ENCODE peak calls at places on chromosomes 5 and 9, in six cellular contexts. D is Peyer's patch, X is A549, T is IMR-90, U is breast epithelium, A is right lobe of liver. Q is an unnamed sample.

GRCh38 chr5:172533399-172534228 is 79.3 kb upstream of the SH3PXD2B start:
- DNase-seq in D (peak), X (no peak), T (no peak), U (no peak), A (no peak), Q (no peak)

GRCh38 chr9:7177383-7177782 is 419.6 kb downstream of the KDM4C start:
- DNase-seq in D (no peak), X (no peak), T (no peak), U (no peak), A (no peak), Q (no peak)

GRCh38 chr5:72477644-72478043 is 29.6 kb downstream of the ZNF366 start:
- DNase-seq in D (no peak), X (no peak), T (peak), U (no peak), A (no peak), Q (no peak)

GRCh38 chr5:96573513-96573894 is 88.7 kb upstream of the CAST start:
- DNase-seq in D (no peak), X (no peak), T (no peak), U (no peak), A (no peak), Q (no peak)

GRCh38 chr5:77627869-77628674 is 10.4 kb downstream of the OTP start:
- DNase-seq in D (no peak), X (no peak), T (no peak), U (no peak), A (no peak), Q (no peak)

GRCh38 chr9:21023861-21024260 is 7.6 kb downstream of the HACD4 start:
- DNase-seq in D (no peak), X (no peak), T (no peak), U (no peak), A (no peak), Q (no peak)

GRCh38 chr9:83396348-83396747 is 141.9 kb downstream of the FRMD3 start:
- DNase-seq in D (no peak), X (peak), T (no peak), U (no peak), A (no peak), Q (no peak)

GRCh38 chr5:1487079-1487764 is 36.5 kb downstream of the LPCAT1 start:
- DNase-seq in D (no peak), X (no peak), T (no peak), U (no peak), A (no peak), Q (no peak)

GRCh38 chr5:71830626-71831539 is 111.8 kb downstream of the CARTPT start:
- DNase-seq in D (peak), X (peak), T (peak), U (no peak), A (no peak), Q (peak)

GRCh38 chr9:35557330-35557729 is 47.7 kb upstream of the TESK1 start:
- DNase-seq in D (no peak), X (no peak), T (no peak), U (no peak), A (no peak), Q (no peak)

GRCh38 chr9:111759762-111760639 is 34.7 kb downstream of the SHOC1 start:
- DNase-seq in D (peak), X (peak), T (peak), U (no peak), A (no peak), Q (peak)

GRCh38 chr5:43631182-43631910 is 28.4 kb downstream of the NNT start:
- DNase-seq in D (peak), X (peak), T (peak), U (no peak), A (peak), Q (peak)

GRCh38 chr9:69671291-69671903 is 774 bp downstream of the APBA1 start:
- DNase-seq in D (no peak), X (no peak), T (no peak), U (no peak), A (no peak), Q (no peak)

GRCh38 chr5:82922086-82922734 is 155.0 kb downstream of the TMEM167A start:
- DNase-seq in D (no peak), X (no peak), T (no peak), U (no peak), A (no peak), Q (no peak)

GRCh38 chr5:176577312-176578176 is 28.4 kb downstream of the CDHR2 start:
- DNase-seq in D (no peak), X (no peak), T (no peak), U (no peak), A (no peak), Q (no peak)

GRCh38 chr9:103734471-103734870 is 359.6 kb upstream of the SMC2 start:
- DNase-seq in D (no peak), X (no peak), T (no peak), U (no peak), A (no peak), Q (no peak)

GRCh38 chr5:155008669-155009068 is 4.9 kb upstream of the KIF4B start:
- DNase-seq in D (no peak), X (no peak), T (no peak), U (no peak), A (no peak), Q (no peak)

GRCh38 chr5:172505403-172505759 is 51.1 kb upstream of the SH3PXD2B start:
- DNase-seq in D (peak), X (no peak), T (no peak), U (no peak), A (no peak), Q (no peak)

GRCh38 chr5:14243768-14244167 is 100.6 kb downstream of the TRIO start:
- DNase-seq in D (no peak), X (no peak), T (no peak), U (no peak), A (no peak), Q (no peak)

GRCh38 chr9:137454145-137454505 is 5.0 kb downstream of the NSMF start:
- DNase-seq in D (peak), X (no peak), T (no peak), U (no peak), A (peak), Q (no peak)

GRCh38 chr9:89802809-89803355 is 198.1 kb downstream of the GADD45G start:
- DNase-seq in D (no peak), X (no peak), T (no peak), U (peak), A (no peak), Q (no peak)

GRCh38 chr9:32378496-32378895 is 5.9 kb upstream of the ACO1 start:
- DNase-seq in D (peak), X (peak), T (peak), U (no peak), A (no peak), Q (no peak)

GRCh38 chr5:176712546-176713297 is 65.4 kb downstream of the TSPAN17 start:
- DNase-seq in D (no peak), X (no peak), T (no peak), U (no peak), A (no peak), Q (no peak)

GRCh38 chr5:107937710-107938355 is 267.1 kb upstream of the EFNA5 start:
- DNase-seq in D (no peak), X (no peak), T (no peak), U (no peak), A (no peak), Q (no peak)

GRCh38 chr5:107558951-107559350 is 111.8 kb downstream of the EFNA5 start:
- DNase-seq in D (no peak), X (no peak), T (no peak), U (no peak), A (no peak), Q (no peak)

GRCh38 chr5:98516701-98517100 is 256.8 kb upstream of the RGMB start:
- DNase-seq in D (no peak), X (no peak), T (no peak), U (no peak), A (no peak), Q (no peak)

GRCh38 chr5:181243020-181243520 is 636 bp downstream of the RACK1 start:
- DNase-seq in D (no peak), X (no peak), T (no peak), U (no peak), A (no peak), Q (no peak)

GRCh38 chr5:127697894-127698600 is 5.1 kb upstream of the CCDC192 start:
- DNase-seq in D (peak), X (peak), T (peak), U (no peak), A (no peak), Q (no peak)

GRCh38 chr9:74025402-74025894 is 471.7 kb upstream of the RORB start:
- DNase-seq in D (no peak), X (peak), T (no peak), U (no peak), A (no peak), Q (no peak)

GRCh38 chr5:61162010-61162831 is at the start of gene SMIM15:
- DNase-seq in D (peak), X (peak), T (peak), U (peak), A (peak), Q (peak)
- TF ChIP-seq POLR2A in D (peak), X (peak), T (peak), U (peak), A (peak), Q (peak)

DNA sequence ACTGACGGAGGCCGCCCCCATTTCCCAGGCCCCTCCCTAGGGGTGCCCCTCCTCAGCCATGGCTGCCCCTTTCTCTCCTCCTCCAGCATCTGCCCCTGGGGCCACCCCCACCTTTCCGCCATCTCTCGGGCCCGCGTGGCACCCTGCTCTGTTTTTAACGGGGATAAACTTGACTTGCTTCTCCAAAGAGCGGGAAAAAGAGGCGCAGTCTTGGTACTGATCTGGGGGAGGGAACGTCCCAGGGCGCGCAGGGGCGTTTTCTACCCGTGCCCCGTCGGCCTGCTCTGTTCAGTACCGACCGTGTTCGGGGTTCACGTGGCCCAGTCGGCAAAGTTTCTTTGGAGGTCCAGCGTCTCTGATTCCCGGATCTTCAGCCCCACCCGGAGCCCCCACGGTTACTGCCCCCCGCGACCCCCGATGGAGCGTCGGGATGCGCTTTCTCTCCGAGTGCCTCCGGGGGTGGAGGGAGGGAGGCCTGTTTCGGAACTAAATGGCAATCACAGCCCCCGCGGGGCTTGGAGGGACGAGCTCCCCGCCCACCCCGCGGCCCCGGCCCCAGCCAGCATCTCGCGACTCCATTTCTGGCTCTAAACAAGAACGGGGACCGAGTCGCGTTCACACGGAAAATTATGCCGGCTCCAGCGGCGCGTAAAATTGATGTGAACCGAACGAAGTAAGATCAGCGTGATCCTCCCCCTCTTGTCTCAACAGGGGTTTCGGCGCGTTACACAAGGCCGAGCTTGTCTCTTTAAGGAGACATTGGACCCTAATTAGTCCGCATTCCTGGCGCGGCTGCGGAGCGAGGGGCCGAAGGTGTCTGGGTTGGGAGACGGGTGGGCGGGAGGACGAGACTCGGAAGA is 1.1 kb upstream of the TLE4 start:
- DNase-seq in D (peak), X (peak), T (peak), U (peak), A (peak), Q (peak)
- TF ChIP-seq POLR2A in D (no peak), X (peak), T (no peak), U (no peak), A (no peak), Q (peak)

GRCh38 chr5:140696891-140697492 is 3.3 kb upstream of the ZMAT2 start:
- DNase-seq in D (no peak), X (no peak), T (no peak), U (no peak), A (no peak), Q (no peak)

DNA sequence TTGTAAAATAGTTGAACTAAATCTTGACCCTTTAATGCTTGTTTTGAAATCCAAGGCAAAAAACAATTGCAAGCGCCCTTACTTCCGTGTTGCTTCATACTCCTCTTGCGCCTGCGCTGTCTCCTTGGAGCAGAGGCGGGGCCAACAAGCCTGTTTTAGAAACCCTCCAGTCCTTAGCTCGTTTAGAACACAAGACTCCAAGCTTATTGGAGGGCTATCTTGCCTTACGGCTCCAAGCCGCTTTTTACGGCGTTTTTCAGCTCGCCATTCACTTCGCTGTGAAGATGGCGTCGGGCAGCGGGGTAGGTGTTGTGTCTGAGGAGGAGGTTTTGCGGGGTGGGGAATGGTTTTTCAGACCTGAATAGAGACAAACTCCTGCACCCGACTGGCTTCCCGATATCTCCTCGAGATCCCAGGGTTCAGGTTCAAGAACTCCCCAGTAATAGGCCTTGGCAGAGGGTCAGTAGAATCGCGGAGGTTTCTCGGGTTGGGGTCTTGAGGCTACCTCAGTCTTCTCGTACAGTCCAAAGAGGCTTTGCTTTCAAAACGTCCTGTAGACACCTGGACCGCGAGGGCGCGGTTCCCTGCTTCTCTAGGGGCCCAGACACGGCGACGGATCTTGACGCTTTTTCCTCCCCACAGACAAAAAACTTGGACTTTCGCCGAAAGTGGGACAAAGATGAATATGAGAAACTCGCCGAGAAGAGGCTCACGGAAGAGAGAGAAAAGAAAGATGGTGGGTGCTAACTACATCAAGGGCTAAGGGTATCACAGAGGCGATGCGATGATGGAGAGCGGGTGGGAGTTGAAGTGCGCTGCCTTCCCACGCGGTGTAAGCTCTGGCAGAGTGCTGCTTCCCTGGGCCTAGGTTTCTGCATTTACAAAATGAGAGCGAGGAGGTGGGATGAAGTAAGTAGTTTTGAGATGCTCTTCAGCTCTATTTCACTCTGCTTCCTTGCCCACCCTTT is at the start of gene ZMAT2:
- DNase-seq in D (peak), X (peak), T (peak), U (peak), A (peak), Q (peak)
- TF ChIP-seq POLR2A in D (peak), X (peak), T (peak), U (peak), A (peak), Q (peak)

DNA sequence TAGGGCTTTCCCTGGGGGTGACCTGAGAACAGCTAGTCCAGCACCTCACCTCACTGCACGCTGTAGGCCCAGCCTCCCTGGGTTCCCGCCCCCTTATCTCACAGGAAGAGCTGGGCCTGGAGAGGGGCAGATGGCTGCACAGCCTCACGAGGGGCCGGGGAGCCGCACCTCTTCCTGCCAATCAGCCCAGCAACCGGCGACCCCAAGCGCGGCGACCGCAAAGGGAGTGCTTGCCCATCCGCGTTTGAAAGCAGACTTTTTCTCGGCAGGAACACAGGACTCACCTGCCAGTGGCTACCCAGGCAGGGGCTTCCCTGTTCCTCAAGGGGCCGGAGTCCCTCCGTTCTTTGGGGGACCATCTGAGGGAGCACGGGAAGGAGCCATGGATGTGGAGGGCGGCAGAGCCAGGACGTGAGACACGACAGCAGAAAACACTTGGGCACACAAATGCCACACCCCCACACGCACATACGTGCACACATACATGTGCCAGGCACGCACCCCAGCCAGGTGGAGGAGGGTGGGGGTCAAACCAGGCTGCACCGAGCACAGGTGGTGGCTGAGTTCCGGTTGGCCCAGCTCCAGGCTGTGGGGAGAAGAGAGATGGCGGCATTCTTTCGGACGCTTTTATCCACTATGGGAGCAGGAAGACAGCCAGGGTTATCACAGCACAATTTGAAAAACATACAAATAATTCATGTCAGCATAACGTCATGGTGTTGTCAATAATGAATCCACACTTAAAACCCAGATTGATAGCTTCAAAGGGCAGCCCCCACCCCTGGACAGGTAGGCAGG is 11.3 kb downstream of the TMEM250 start:
- DNase-seq in D (peak), X (no peak), T (no peak), U (no peak), A (no peak), Q (no peak)
- TF ChIP-seq POLR2A in D (no peak), X (no peak), T (no peak), U (no peak), A (no peak), Q (no peak)